ENCODE peak calls at places on chromosome 20, in five cellular contexts. Q is neuronal stem cell, V is GM12878, X is neural progenitor cell, I is colonic mucosa. U is an unnamed sample.

GRCh38 chr20:62210496-62210855 is 9.6 kb downstream of the HRH3 start:
- DNase-seq in Q (no peak), V (no peak), X (no peak), I (no peak), U (no peak)

GRCh38 chr20:56843386-56843785 is 214.3 kb downstream of the TFAP2C start:
- DNase-seq in Q (no peak), V (no peak), X (no peak), I (no peak), U (no peak)

GRCh38 chr20:19275038-19275629 is 62.7 kb downstream of the SLC24A3 start:
- DNase-seq in Q (no peak), V (no peak), X (no peak), I (no peak), U (no peak)

GRCh38 chr20:31740208-31740607 is 1.1 kb downstream of the TPX2 start:
- DNase-seq in Q (no peak), V (no peak), X (peak), I (no peak), U (peak)

GRCh38 chr20:4571759-4572531 is 149.8 kb upstream of the PRND start:
- DNase-seq in Q (no peak), V (no peak), X (no peak), I (no peak), U (no peak)

GRCh38 chr20:58636396-58636982 is 14.6 kb upstream of the STX16 start:
- DNase-seq in Q (no peak), V (no peak), X (no peak), I (no peak), U (no peak)

GRCh38 chr20:61355096-61355495 is 103.0 kb downstream of the CDH4 start:
- DNase-seq in Q (no peak), V (no peak), X (no peak), I (no peak), U (no peak)

GRCh38 chr20:62772103-62772611 is 24.1 kb upstream of the MRGBP start:
- DNase-seq in Q (no peak), V (no peak), X (no peak), I (no peak), U (no peak)

GRCh38 chr20:39968495-39968894 is 720.5 kb downstream of the MAFB start:
- DNase-seq in Q (no peak), V (no peak), X (no peak), I (no peak), U (no peak)

GRCh38 chr20:59669451-59669850 is 65.1 kb downstream of the PHACTR3 start:
- DNase-seq in Q (no peak), V (no peak), X (no peak), I (no peak), U (no peak)

GRCh38 chr20:34791289-34792020 is 34.0 kb downstream of the NCOA6 start:
- DNase-seq in Q (no peak), V (no peak), X (peak), I (no peak), U (no peak)

GRCh38 chr20:21618697-21619421 is 86.6 kb upstream of the PAX1 start:
- DNase-seq in Q (no peak), V (peak), X (no peak), I (no peak), U (no peak)
- H3K9ac ChIP-seq in Q (no peak), V (no peak), X (no peak), I (no peak), U (no peak)

GRCh38 chr20:44432618-44433577 is 42.8 kb upstream of the TTPAL start:
- DNase-seq in Q (no peak), V (no peak), X (no peak), I (no peak), U (no peak)

GRCh38 chr20:44431502-44432234 is 44.0 kb upstream of the TTPAL start:
- DNase-seq in Q (no peak), V (no peak), X (no peak), I (no peak), U (no peak)

GRCh38 chr20:44429419-44430269 is 46.0 kb upstream of the TTPAL start:
- DNase-seq in Q (no peak), V (no peak), X (no peak), I (no peak), U (no peak)

GRCh38 chr20:44430270-44431065 is 45.2 kb upstream of the TTPAL start:
- DNase-seq in Q (no peak), V (no peak), X (no peak), I (no peak), U (no peak)

GRCh38 chr20:44431118-44431501 is 44.6 kb upstream of the TTPAL start:
- DNase-seq in Q (no peak), V (no peak), X (no peak), I (no peak), U (no peak)
- H3K9ac ChIP-seq in Q (no peak), V (no peak), X (no peak), I (no peak), U (no peak)

DNA sequence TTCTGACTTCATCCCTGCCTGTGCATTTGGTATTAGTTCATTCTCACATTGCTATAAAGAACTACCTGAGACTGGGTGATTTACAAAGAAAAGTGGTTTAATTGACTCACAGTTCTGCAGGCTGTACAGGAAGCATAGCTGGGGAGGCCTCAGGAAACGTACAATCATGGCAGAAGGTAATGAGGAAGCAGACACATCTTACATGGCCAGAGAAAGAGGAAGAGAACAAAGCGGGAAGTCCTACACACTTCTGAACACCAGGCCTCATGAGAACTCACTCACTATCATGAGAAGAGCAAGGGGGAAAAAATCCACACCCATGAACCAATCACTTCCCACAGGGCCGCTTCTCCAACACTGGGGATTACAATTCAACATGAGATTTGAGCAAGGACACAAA is 303.9 kb downstream of the CBLN4 start:
- DNase-seq in Q (no peak), V (no peak), X (no peak), I (no peak), U (no peak)
- H3K9ac ChIP-seq in Q (no peak), V (no peak), X (no peak), I (no peak), U (no peak)

GRCh38 chr20:52104546-52105044 is 87.0 kb downstream of the ZFP64 start:
- DNase-seq in Q (peak), V (no peak), X (peak), I (no peak), U (no peak)
- H3K9ac ChIP-seq in Q (peak), V (no peak), X (no peak), I (no peak), U (no peak)

GRCh38 chr20:53152228-53152627 is 180.1 kb downstream of the TSHZ2 start:
- DNase-seq in Q (no peak), V (no peak), X (no peak), I (no peak), U (no peak)
- H3K9ac ChIP-seq in Q (no peak), V (no peak), X (no peak), I (no peak), U (no peak)

GRCh38 chr20:23049201-23049932 is at the start of gene THBD:
- DNase-seq in Q (peak), V (no peak), X (peak), I (peak), U (peak)
- H3K9ac ChIP-seq in Q (peak), V (no peak), X (no peak), I (peak), U (no peak)

DNA sequence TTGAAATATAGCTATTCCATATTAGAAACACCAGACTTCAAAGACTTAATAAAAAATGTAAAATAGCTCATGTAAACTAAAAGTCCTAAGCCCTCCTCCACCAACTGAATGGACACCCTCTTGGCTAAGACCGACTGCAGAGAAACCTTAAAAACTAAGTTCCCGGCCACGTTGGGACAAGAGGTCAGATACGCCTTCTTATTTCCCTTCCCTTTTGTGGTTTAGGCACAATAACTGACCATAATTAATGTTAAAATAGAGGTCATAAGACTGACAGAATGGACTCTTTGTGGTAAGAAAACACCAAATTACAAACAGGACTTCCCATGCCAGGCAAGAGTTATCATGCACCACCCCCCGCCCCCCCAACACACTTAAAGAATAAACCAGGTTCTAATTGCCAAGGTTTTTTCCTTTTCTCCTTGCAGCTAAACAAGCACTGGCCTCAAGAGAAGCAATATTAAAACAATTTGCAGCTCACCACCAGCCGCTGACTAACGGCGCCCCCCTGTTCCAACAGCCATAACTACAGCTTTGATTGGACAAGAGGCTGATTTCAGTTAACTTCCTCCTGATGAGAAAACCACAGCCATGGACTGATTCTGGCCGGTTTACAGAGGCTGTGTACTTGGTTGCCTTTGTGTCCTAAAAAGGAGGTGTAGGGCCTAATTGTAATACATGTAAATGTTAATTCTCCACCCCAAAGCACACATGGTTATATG is 10.7 kb upstream of the LAMP5 start:
- DNase-seq in Q (no peak), V (no peak), X (peak), I (no peak), U (no peak)
- H3K9ac ChIP-seq in Q (no peak), V (no peak), X (no peak), I (no peak), U (no peak)

U was measured in mammary epithelial cell.